ENCODE peak calls at places on chromosomes 16 and 17, in seven cellular contexts. Q is ascending aorta, P is cardiac fibroblast, O is fibroblast of lung, W is PC-3, V is Panc1, Z is left ventricle myocardium inferior. L is an unnamed sample.

GRCh38 chr17:71423871-71424546 is 696.8 kb upstream of the SOX9 start:
- DNase-seq in Q (no peak), P (no peak), O (peak; percentile 88), W (peak; percentile 99), V (peak; percentile 94), Z (no peak), L (no peak)

GRCh38 chr16:56389554-56389953 is 35.8 kb downstream of the AMFR start:
- DNase-seq in Q (no peak), P (peak; percentile 66), O (peak; percentile 99), W (peak; percentile 46), V (no peak), Z (no peak), L (no peak)

GRCh38 chr16:30151091-30151490 is 28.1 kb upstream of the MAPK3 start:
- DNase-seq in Q (no peak), P (no peak), O (no peak), W (no peak), V (no peak), Z (no peak), L (no peak)

GRCh38 chr16:52090080-52090479 is 456.9 kb downstream of the TOX3 start:
- DNase-seq in Q (no peak), P (peak; percentile 0), O (peak; percentile 60), W (no peak), V (no peak), Z (no peak), L (no peak)

GRCh38 chr17:82941021-82942001 is 101.5 kb upstream of the ZNF750 start:
- DNase-seq in Q (peak; percentile 48), P (no peak), O (no peak), W (no peak), V (no peak), Z (peak; percentile 12), L (peak; percentile 66)

GRCh38 chr16:26220894-26221293 is 529.1 kb downstream of the HS3ST4 start:
- DNase-seq in Q (no peak), P (no peak), O (no peak), W (no peak), V (no peak), Z (no peak), L (no peak)

GRCh38 chr17:77218902-77219301 is 78.1 kb downstream of the SEC14L1 start:
- DNase-seq in Q (no peak), P (no peak), O (no peak), W (no peak), V (no peak), Z (no peak), L (no peak)

GRCh38 chr16:66273644-66274334 is 92.7 kb upstream of the CDH5 start:
- DNase-seq in Q (no peak), P (peak; percentile 50), O (peak; percentile 61), W (peak; percentile 60), V (no peak), Z (no peak), L (peak; percentile 57)

GRCh38 chr17:54426287-54426886 is 474.3 kb upstream of the TOM1L1 start:
- DNase-seq in Q (no peak), P (no peak), O (no peak), W (peak; percentile 38), V (no peak), Z (no peak), L (no peak)

GRCh38 chr17:81662002-81662401 is 4.4 kb downstream of the OXLD1 start:
- DNase-seq in Q (no peak), P (no peak), O (no peak), W (no peak), V (no peak), Z (no peak), L (no peak)

GRCh38 chr17:75778861-75779249 is 5.8 kb upstream of the UNK start:
- DNase-seq in Q (peak; percentile 65), P (no peak), O (no peak), W (no peak), V (no peak), Z (no peak), L (no peak)

GRCh38 chr16:53429221-53429943 is 4.9 kb upstream of the RBL2 start:
- DNase-seq in Q (no peak), P (peak; percentile 64), O (peak; percentile 60), W (peak; percentile 55), V (no peak), Z (no peak), L (no peak)

GRCh38 chr17:36503456-36504155 is 17.1 kb downstream of the ZNHIT3 start:
- DNase-seq in Q (no peak), P (no peak), O (no peak), W (no peak), V (no peak), Z (no peak), L (no peak)

GRCh38 chr17:45186955-45187354 is 25.3 kb downstream of the HEXIM2 start:
- DNase-seq in Q (no peak), P (no peak), O (no peak), W (no peak), V (no peak), Z (no peak), L (no peak)

GRCh38 chr16:12195296-12195695 is 218.8 kb downstream of the SNX29 start:
- DNase-seq in Q (no peak), P (no peak), O (no peak), W (peak; percentile 59), V (no peak), Z (no peak), L (no peak)

GRCh38 chr16:25080420-25081131 is 31.0 kb upstream of the LCMT1 start:
- DNase-seq in Q (no peak), P (no peak), O (no peak), W (no peak), V (no peak), Z (no peak), L (no peak)

GRCh38 chr17:34456121-34456520 is 93.1 kb upstream of the CCL1 start:
- DNase-seq in Q (no peak), P (no peak), O (no peak), W (no peak), V (no peak), Z (no peak), L (no peak)

GRCh38 chr17:40912506-40913220 is 24.8 kb downstream of the KRT23 start:
- DNase-seq in Q (no peak), P (no peak), O (no peak), W (peak; percentile 52), V (no peak), Z (no peak), L (no peak)

GRCh38 chr16:11448796-11449416 is 103.6 kb downstream of the RMI2 start:
- DNase-seq in Q (no peak), P (no peak), O (no peak), W (no peak), V (no peak), Z (no peak), L (no peak)

GRCh38 chr16:9761870-9762269 is 420.4 kb downstream of the GRIN2A start:
- DNase-seq in Q (no peak), P (no peak), O (no peak), W (no peak), V (no peak), Z (no peak), L (no peak)

GRCh38 chr17:79304907-79305306 is 230.3 kb downstream of the ENGASE start:
- DNase-seq in Q (no peak), P (no peak), O (no peak), W (no peak), V (no peak), Z (no peak), L (no peak)

GRCh38 chr17:66191607-66192377 is at the start of gene CEP112:
- DNase-seq in Q (peak; percentile 83), P (peak; percentile 85), O (peak; percentile 72), W (peak; percentile 66), V (no peak), Z (peak; percentile 77), L (peak; percentile 79)
- TF ChIP-seq CTCF in Q (no peak), P (no peak), O (no peak), W (no peak), V (no peak), Z (peak; percentile 22), L (no peak)

DNA sequence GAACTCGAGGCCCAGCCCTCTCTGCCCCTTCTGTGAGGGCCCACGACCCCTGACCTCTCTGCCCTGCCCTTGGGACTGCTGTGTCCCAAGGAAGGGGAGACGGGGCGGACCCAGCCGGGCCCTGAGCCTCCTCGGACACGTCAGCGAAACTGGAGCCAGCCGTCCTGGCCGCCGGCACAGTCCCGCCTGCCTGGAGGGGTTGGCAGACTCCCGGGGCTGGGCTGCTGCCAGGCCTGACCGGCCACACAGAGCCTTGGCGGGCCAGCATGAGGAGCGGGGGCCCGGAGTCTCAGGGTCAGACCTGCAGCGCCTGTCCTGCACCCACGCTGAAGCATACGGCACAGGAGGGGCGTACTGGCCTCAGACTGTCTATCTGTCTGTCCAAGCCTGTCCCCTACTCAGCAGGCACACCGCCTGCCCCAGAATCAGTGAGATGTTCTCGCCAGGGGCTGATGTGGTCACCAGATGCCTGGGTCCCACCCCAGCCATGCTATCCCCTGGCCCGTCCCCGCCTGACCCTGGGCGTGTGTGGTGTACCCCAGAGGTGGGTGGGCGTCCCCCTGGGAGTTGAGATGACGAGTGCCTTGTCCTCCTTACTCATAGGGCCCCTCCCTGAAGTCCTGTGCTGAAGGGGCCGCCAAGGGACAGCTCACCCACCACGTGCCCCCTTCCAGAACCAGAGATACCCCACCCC is 4.6 kb downstream of the VASN start:
- DNase-seq in Q (peak; percentile 97), P (peak; percentile 93), O (peak; percentile 87), W (peak; percentile 60), V (no peak), Z (peak; percentile 91), L (peak; percentile 98)
- H3K4me3 ChIP-seq in Q (peak overlapping the region; percentile 40), P (peak overlapping the region; percentile 15), O (peak overlapping the region; percentile 52), W (no peak overlapping the region), V (no peak overlapping the region), Z (peak overlapping the region; percentile 75), L (peak overlapping the region; percentile 95)

GRCh38 chr16:89219365-89219764 is 1.9 kb downstream of the ZNF778 start:
- DNase-seq in Q (no peak), P (no peak), O (no peak), W (no peak), V (no peak), Z (no peak), L (no peak)

GRCh38 chr16:89221604-89222003 is 4.1 kb downstream of the ZNF778 start:
- DNase-seq in Q (no peak), P (no peak), O (no peak), W (no peak), V (no peak), Z (no peak), L (no peak)

GRCh38 chr16:89217388-89218191 is at the start of gene ZNF778:
- DNase-seq in Q (peak; percentile 90), P (peak; percentile 84), O (peak; percentile 85), W (peak; percentile 74), V (no peak), Z (peak; percentile 85), L (peak; percentile 90)

GRCh38 chr16:89217138-89217387 is 440 bp upstream of the ZNF778 start:
- DNase-seq in Q (no peak), P (no peak), O (no peak), W (no peak), V (no peak), Z (no peak), L (no peak)

GRCh38 chr16:89216315-89217137 is 977 bp upstream of the ZNF778 start:
- DNase-seq in Q (peak; percentile 88), P (peak; percentile 79), O (peak; percentile 70), W (peak; percentile 57), V (peak; percentile 63), Z (peak; percentile 80), L (no peak)
- TF ChIP-seq CTCF in Q (peak; percentile 45), P (peak; percentile 59), O (peak; percentile 67), W (peak; percentile 67), V (peak; percentile 80), Z (peak; percentile 70), L (peak; percentile 21)

DNA sequence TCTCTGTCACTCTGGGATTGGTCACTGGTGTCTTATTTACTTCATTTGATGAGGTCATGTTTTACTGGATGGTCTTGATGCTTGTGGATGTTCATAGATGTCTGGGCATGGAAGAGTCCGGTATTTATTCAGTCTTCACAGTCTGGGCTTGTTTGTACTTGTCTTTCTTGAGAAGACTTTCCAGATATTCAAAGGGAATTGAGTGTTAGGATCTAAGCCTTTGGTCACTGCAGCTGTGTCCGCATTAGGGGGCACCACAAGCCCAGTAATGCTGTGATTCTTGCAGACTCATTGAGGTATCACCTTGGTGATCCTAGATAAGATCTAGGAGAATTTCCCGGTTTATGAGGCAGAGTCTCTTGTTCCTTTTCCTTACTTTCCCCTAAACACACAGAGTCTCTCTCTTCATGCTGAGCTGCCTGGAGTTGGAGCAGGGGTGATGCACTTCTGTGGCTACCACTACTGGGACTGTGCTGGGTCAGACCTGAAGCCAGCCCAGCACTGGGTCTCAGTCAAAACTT is 214.7 kb downstream of the SPECC1 start:
- DNase-seq in Q (no peak), P (no peak), O (peak; percentile 36), W (peak; percentile 31), V (no peak), Z (no peak), L (no peak)
- H3K4me3 ChIP-seq in Q (no peak overlapping the region), P (no peak overlapping the region), O (no peak overlapping the region), W (no peak overlapping the region), V (no peak overlapping the region), Z (no peak overlapping the region), L (no peak overlapping the region)

L was measured in coronary artery.